ENCODE peak calls at places on chromosomes 3 and 15, in six cellular contexts. T is LNCaP clone FGC, P is osteocyte, X is PC-9, J is upper lobe of right lung, U is fibroblast of lung. M is an unnamed sample.

GRCh38 chr3:141877911-141878310 is 1.5 kb downstream of the ATP1B3 start:
- DNase-seq in T (no peak), P (no peak), X (peak; percentile 43), J (no peak), U (peak; percentile 44), M (no peak)

GRCh38 chr3:46695962-46696922 is 2.8 kb upstream of the ALS2CL start:
- DNase-seq in T (no peak), P (no peak), X (no peak), J (no peak), U (peak; percentile 16), M (no peak)

GRCh38 chr3:54424283-54424682 is 301.9 kb downstream of the CACNA2D3 start:
- DNase-seq in T (no peak), P (no peak), X (no peak), J (no peak), U (no peak), M (no peak)

GRCh38 chr3:61882253-61882652 is 320.9 kb downstream of the PTPRG start:
- DNase-seq in T (no peak), P (no peak), X (no peak), J (no peak), U (no peak), M (no peak)

GRCh38 chr3:58693929-58694850 is 27.6 kb upstream of the FAM3D start:
- DNase-seq in T (no peak), P (no peak), X (no peak), J (no peak), U (no peak), M (no peak)

GRCh38 chr15:80003171-80003570 is 32.2 kb upstream of the BCL2A1 start:
- DNase-seq in T (no peak), P (no peak), X (no peak), J (no peak), U (no peak), M (no peak)

GRCh38 chr3:159872374-159873109 is 116.1 kb upstream of the IL12A start:
- DNase-seq in T (peak; percentile 34), P (no peak), X (peak; percentile 96), J (no peak), U (peak; percentile 93), M (peak; percentile 75)

GRCh38 chr15:95718441-95718840 is 612.1 kb upstream of the NR2F2 start:
- DNase-seq in T (no peak), P (no peak), X (no peak), J (no peak), U (no peak), M (no peak)

GRCh38 chr3:58116161-58116955 is 94.4 kb downstream of the DNASE1L3 start:
- DNase-seq in T (no peak), P (no peak), X (no peak), J (no peak), U (no peak), M (no peak)

GRCh38 chr15:78635346-78635745 is 5.7 kb downstream of the CHRNB4 start:
- DNase-seq in T (no peak), P (no peak), X (no peak), J (peak; percentile 54), U (no peak), M (no peak)

GRCh38 chr3:156360116-156360515 is 194.8 kb downstream of the SSR3 start:
- DNase-seq in T (no peak), P (no peak), X (no peak), J (no peak), U (peak; percentile 90), M (no peak)

GRCh38 chr15:91572110-91572509 is 281.4 kb upstream of the SLCO3A1 start:
- DNase-seq in T (peak; percentile 39), P (no peak), X (peak; percentile 38), J (no peak), U (peak; percentile 78), M (peak; percentile 97)

GRCh38 chr3:100650651-100651611 is 41.5 kb downstream of the ADGRG7 start:
- DNase-seq in T (no peak), P (no peak), X (peak; percentile 86), J (no peak), U (peak; percentile 69), M (peak; percentile 46)

GRCh38 chr3:161291191-161291901 is 70.2 kb downstream of the NMD3 start:
- DNase-seq in T (no peak), P (no peak), X (peak; percentile 79), J (no peak), U (no peak), M (no peak)

GRCh38 chr3:33732394-33732793 is 14.3 kb upstream of the CLASP2 start:
- DNase-seq in T (no peak), P (no peak), X (no peak), J (no peak), U (no peak), M (no peak)
- TF ChIP-seq CTCF in T (no peak), P (peak; percentile 34), X (peak; percentile 41), J (peak; percentile 30), U (peak; percentile 16), M (peak; percentile 43)

GRCh38 chr15:58115692-58116091 is 22.5 kb upstream of the AQP9 start:
- DNase-seq in T (peak; percentile 2), P (no peak), X (no peak), J (no peak), U (no peak), M (no peak)
- TF ChIP-seq CTCF in T (peak; percentile 28), P (peak; percentile 26), X (no peak), J (peak; percentile 26), U (peak; percentile 9), M (peak; percentile 11)

DNA sequence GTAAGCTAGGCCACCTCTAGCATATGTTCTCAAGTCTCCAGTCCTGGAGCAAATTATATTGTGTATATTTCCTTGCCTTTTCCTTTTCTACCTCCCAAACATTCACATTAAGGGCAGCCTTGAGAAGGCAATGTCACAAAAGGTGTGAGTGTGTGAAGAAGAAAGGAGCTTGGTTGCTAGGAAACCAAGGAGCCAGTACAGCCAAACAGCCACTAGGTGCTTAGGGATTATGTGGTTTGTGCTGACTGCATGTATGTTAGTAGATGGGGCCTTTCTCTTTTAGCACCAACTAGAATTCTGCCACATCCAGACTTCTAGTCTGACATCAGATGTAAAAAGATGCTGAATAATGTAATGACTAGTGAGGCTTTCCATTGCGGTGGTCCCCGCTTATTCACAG is 118.8 kb upstream of the DAZL start:
- DNase-seq in T (no peak), P (no peak), X (no peak), J (no peak), U (peak; percentile 48), M (no peak)
- TF ChIP-seq CTCF in T (peak; percentile 23), P (no peak), X (no peak), J (no peak), U (peak; percentile 7), M (peak; percentile 29)

DNA sequence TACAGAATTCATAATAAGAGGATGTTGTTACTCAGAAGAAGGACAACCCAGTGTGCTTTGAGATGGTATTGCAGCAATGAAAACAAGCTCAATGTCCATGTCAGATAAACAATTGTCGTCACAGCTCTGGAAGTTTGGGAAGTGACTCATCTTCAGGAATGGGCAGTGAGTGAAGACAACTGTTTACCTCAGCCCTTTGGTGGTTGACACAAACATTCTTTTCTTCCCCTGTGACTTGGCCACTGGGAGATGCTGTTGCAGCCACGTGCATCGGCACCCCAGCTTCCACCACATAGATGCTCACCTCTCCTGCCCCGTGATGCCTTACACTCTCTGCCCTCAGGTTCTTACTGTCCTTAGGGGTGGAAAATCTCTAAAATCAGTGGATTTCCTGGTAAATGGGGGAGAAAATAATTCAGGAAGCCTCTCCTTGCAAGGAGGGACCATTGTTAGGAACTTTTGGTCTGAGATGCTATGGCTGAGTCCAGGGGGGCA is 114.1 kb upstream of the GALNT15 start:
- DNase-seq in T (peak; percentile 58), P (no peak), X (peak; percentile 98), J (no peak), U (peak; percentile 100), M (peak; percentile 99)
- TF ChIP-seq CTCF in T (peak; percentile 29), P (no peak), X (no peak), J (peak; percentile 30), U (no peak), M (peak; percentile 22)

GRCh38 chr3:140682586-140682985 is 4.7 kb downstream of the TRIM42 start:
- DNase-seq in T (no peak), P (no peak), X (no peak), J (no peak), U (no peak), M (no peak)

GRCh38 chr3:140686128-140686527 is 8.3 kb downstream of the TRIM42 start:
- DNase-seq in T (no peak), P (no peak), X (no peak), J (no peak), U (no peak), M (no peak)

DNA sequence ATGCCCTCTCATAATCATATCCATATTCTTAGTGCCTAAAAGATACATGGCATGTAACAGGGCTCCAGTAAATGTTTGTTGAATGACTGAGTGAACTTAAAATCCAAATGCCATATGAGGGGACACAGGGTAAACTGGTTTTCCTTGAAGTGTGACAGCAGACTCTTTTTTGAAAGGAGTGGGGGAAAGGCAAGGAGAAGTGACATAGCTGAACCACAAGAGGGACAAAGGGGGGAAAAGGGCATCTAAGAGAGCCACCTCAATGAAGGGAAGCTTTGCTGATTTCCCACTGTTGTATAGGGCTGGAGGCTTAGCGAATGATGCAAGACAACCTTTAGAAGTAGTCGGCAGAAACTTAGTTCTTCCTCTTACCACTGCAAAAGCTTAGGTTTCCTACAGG is 9.1 kb downstream of the TRIM42 start:
- DNase-seq in T (no peak), P (no peak), X (no peak), J (no peak), U (no peak), M (no peak)
- TF ChIP-seq CTCF in T (no peak), P (no peak), X (no peak), J (no peak), U (no peak), M (no peak)

DNA sequence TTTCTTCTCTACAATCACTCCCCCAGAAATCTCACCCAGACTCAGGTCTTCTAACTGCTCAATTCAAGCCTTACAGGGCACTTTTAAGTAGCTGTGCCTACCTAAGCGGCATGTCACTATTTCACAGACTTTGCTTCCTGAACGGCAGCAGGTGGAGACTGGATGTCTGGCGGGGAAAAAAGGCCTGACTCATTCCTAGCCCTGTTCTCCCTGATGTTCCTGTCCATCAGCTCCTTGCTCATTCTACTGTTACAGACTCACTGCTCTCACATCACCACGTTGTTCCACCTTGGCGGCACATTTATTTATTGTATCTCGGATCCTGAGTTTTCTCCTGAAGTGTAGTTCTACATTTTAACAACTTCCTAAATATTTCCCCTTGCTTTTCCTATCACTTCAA is 52.6 kb upstream of the ATP11B start:
- DNase-seq in T (no peak), P (no peak), X (peak; percentile 96), J (no peak), U (peak; percentile 4), M (no peak)
- TF ChIP-seq CTCF in T (no peak), P (no peak), X (no peak), J (no peak), U (no peak), M (no peak)

GRCh38 chr15:85444329-85444605 is 63.9 kb downstream of the AKAP13 start:
- DNase-seq in T (no peak), P (no peak), X (no peak), J (no peak), U (no peak), M (no peak)

GRCh38 chr15:85440451-85440850 is 60.0 kb downstream of the AKAP13 start:
- DNase-seq in T (no peak), P (no peak), X (no peak), J (no peak), U (no peak), M (no peak)

GRCh38 chr15:85445361-85445760 is 65.0 kb downstream of the AKAP13 start:
- DNase-seq in T (no peak), P (no peak), X (no peak), J (no peak), U (no peak), M (no peak)

GRCh38 chr15:85443046-85443445 is 62.6 kb downstream of the AKAP13 start:
- DNase-seq in T (no peak), P (no peak), X (no peak), J (no peak), U (no peak), M (no peak)

GRCh38 chr15:85443593-85444328 is 63.4 kb downstream of the AKAP13 start:
- DNase-seq in T (peak; percentile 77), P (no peak), X (peak; percentile 94), J (no peak), U (peak; percentile 65), M (no peak)
- TF ChIP-seq CTCF in T (no peak), P (no peak), X (no peak), J (no peak), U (no peak), M (no peak)